ENCODE peak calls at places on chromosomes 11 and 22, in four cellular contexts. One of them, this sample, is unnamed.

GRCh38 chr11:63595296-63595695 is 18.9 kb downstream of the PLAAT3 start:
- DNase-seq in upper lobe of right lung: no peak
- DNase-seq in neural crest cell: no peak
- DNase-seq in activated T-cell treated with anti-CD3 and anti-CD28 coated beads, Interleukin-2, amount 50 U/mL, for 48 hours: no peak
- DNase-seq in this sample: no peak

GRCh38 chr11:112457532-112457931 is 196.9 kb upstream of the PLET1 start:
- DNase-seq in activated T-cell treated with anti-CD3 and anti-CD28 coated beads, Interleukin-2, amount 50 U/mL, for 48 hours: no peak
- DNase-seq in neural crest cell: no peak
- DNase-seq in upper lobe of right lung: no peak
- DNase-seq in this sample: no peak

GRCh38 chr11:112248216-112248615 is 12.4 kb downstream of the PLET1 start:
- DNase-seq in neural crest cell: no peak
- DNase-seq in activated T-cell treated with anti-CD3 and anti-CD28 coated beads, Interleukin-2, amount 50 U/mL, for 48 hours: no peak
- DNase-seq in upper lobe of right lung: no peak
- DNase-seq in this sample: no peak

GRCh38 chr11:2725367-2726300 is 25.8 kb upstream of the KCNQ1OT1 start:
- DNase-seq in neural crest cell: no peak
- DNase-seq in upper lobe of right lung: no peak
- DNase-seq in activated T-cell treated with anti-CD3 and anti-CD28 coated beads, Interleukin-2, amount 50 U/mL, for 48 hours: no peak
- DNase-seq in this sample: no peak

GRCh38 chr11:124868322-124869274 is 3.4 kb downstream of the ROBO3 start:
- DNase-seq in upper lobe of right lung: no peak
- DNase-seq in activated T-cell treated with anti-CD3 and anti-CD28 coated beads, Interleukin-2, amount 50 U/mL, for 48 hours: no peak
- DNase-seq in neural crest cell: no peak
- DNase-seq in this sample: no peak

GRCh38 chr22:27719033-27719341 is 82.6 kb downstream of the MN1 start:
- DNase-seq in neural crest cell: no peak
- DNase-seq in upper lobe of right lung: peak; percentile 7
- DNase-seq in activated T-cell treated with anti-CD3 and anti-CD28 coated beads, Interleukin-2, amount 50 U/mL, for 48 hours: no peak
- DNase-seq in this sample: no peak

GRCh38 chr22:46879083-46879482 is 116.6 kb downstream of the TBC1D22A start:
- DNase-seq in neural crest cell: no peak
- DNase-seq in activated T-cell treated with anti-CD3 and anti-CD28 coated beads, Interleukin-2, amount 50 U/mL, for 48 hours: no peak
- DNase-seq in upper lobe of right lung: no peak
- DNase-seq in this sample: no peak

GRCh38 chr11:44978279-44978960 is 27.7 kb upstream of the TP53I11 start:
- DNase-seq in upper lobe of right lung: no peak
- DNase-seq in neural crest cell: no peak
- DNase-seq in activated T-cell treated with anti-CD3 and anti-CD28 coated beads, Interleukin-2, amount 50 U/mL, for 48 hours: no peak
- DNase-seq in this sample: no peak

GRCh38 chr11:85826096-85826855 is 15.3 kb upstream of the SYTL2 start:
- DNase-seq in activated T-cell treated with anti-CD3 and anti-CD28 coated beads, Interleukin-2, amount 50 U/mL, for 48 hours: peak; percentile 45
- DNase-seq in upper lobe of right lung: no peak
- DNase-seq in neural crest cell: no peak
- DNase-seq in this sample: peak; percentile 8

GRCh38 chr11:126331286-126331685 is 24.2 kb upstream of the ST3GAL4 start:
- DNase-seq in activated T-cell treated with anti-CD3 and anti-CD28 coated beads, Interleukin-2, amount 50 U/mL, for 48 hours: no peak
- DNase-seq in neural crest cell: no peak
- DNase-seq in upper lobe of right lung: peak; percentile 45
- DNase-seq in this sample: no peak

GRCh38 chr11:47847892-47848635 is at the start of gene NUP160:
- DNase-seq in upper lobe of right lung: peak; percentile 95
- DNase-seq in activated T-cell treated with anti-CD3 and anti-CD28 coated beads, Interleukin-2, amount 50 U/mL, for 48 hours: peak; percentile 94
- DNase-seq in neural crest cell: peak; percentile 79
- DNase-seq in this sample: peak; percentile 59

GRCh38 chr11:4697583-4697982 is at the start of gene OR51E2:
- DNase-seq in upper lobe of right lung: no peak
- DNase-seq in activated T-cell treated with anti-CD3 and anti-CD28 coated beads, Interleukin-2, amount 50 U/mL, for 48 hours: no peak
- DNase-seq in neural crest cell: no peak
- DNase-seq in this sample: no peak

GRCh38 chr11:34346551-34346950 is 11.3 kb downstream of the ABTB2 start:
- DNase-seq in neural crest cell: no peak
- DNase-seq in upper lobe of right lung: no peak
- DNase-seq in activated T-cell treated with anti-CD3 and anti-CD28 coated beads, Interleukin-2, amount 50 U/mL, for 48 hours: no peak
- DNase-seq in this sample: no peak

GRCh38 chr11:36116161-36116560 is 172.3 kb downstream of the LDLRAD3 start:
- DNase-seq in neural crest cell: no peak
- DNase-seq in activated T-cell treated with anti-CD3 and anti-CD28 coated beads, Interleukin-2, amount 50 U/mL, for 48 hours: no peak
- DNase-seq in upper lobe of right lung: no peak
- DNase-seq in this sample: no peak

GRCh38 chr11:68120212-68121066 is 749 bp downstream of the CHKA start:
- DNase-seq in neural crest cell: peak; percentile 41
- DNase-seq in activated T-cell treated with anti-CD3 and anti-CD28 coated beads, Interleukin-2, amount 50 U/mL, for 48 hours: peak; percentile 61
- DNase-seq in upper lobe of right lung: peak; percentile 89
- DNase-seq in this sample: peak; percentile 57

GRCh38 chr11:64916040-64916847 is 765 bp downstream of the ATG2A start:
- DNase-seq in upper lobe of right lung: peak; percentile 78
- DNase-seq in activated T-cell treated with anti-CD3 and anti-CD28 coated beads, Interleukin-2, amount 50 U/mL, for 48 hours: peak; percentile 46
- DNase-seq in neural crest cell: no peak
- DNase-seq in this sample: peak; percentile 19

GRCh38 chr11:122046846-122047245 is 69.2 kb downstream of the BLID start:
- DNase-seq in neural crest cell: no peak
- DNase-seq in upper lobe of right lung: no peak
- DNase-seq in activated T-cell treated with anti-CD3 and anti-CD28 coated beads, Interleukin-2, amount 50 U/mL, for 48 hours: no peak
- DNase-seq in this sample: no peak

GRCh38 chr11:130369141-130369691 is 54.5 kb upstream of the ZBTB44 start:
- DNase-seq in activated T-cell treated with anti-CD3 and anti-CD28 coated beads, Interleukin-2, amount 50 U/mL, for 48 hours: no peak
- DNase-seq in upper lobe of right lung: no peak
- DNase-seq in neural crest cell: no peak
- DNase-seq in this sample: no peak

GRCh38 chr11:47453365-47453764 is 4.4 kb upstream of the RAPSN start:
- DNase-seq in upper lobe of right lung: no peak
- DNase-seq in neural crest cell: no peak
- DNase-seq in activated T-cell treated with anti-CD3 and anti-CD28 coated beads, Interleukin-2, amount 50 U/mL, for 48 hours: no peak
- DNase-seq in this sample: no peak

GRCh38 chr22:36352775-36353507 is 34.8 kb downstream of the MYH9 start:
- DNase-seq in neural crest cell: no peak
- DNase-seq in upper lobe of right lung: no peak
- DNase-seq in activated T-cell treated with anti-CD3 and anti-CD28 coated beads, Interleukin-2, amount 50 U/mL, for 48 hours: peak; percentile 65
- DNase-seq in this sample: no peak

GRCh38 chr22:31346733-31347250 is 646 bp upstream of the PATZ1 start:
- DNase-seq in upper lobe of right lung: peak; percentile 82
- DNase-seq in neural crest cell: peak; percentile 61
- DNase-seq in activated T-cell treated with anti-CD3 and anti-CD28 coated beads, Interleukin-2, amount 50 U/mL, for 48 hours: peak; percentile 69
- DNase-seq in this sample: no peak

GRCh38 chr22:28728621-28729313 is 12.9 kb downstream of the CHEK2 start:
- DNase-seq in neural crest cell: no peak
- DNase-seq in upper lobe of right lung: no peak
- DNase-seq in activated T-cell treated with anti-CD3 and anti-CD28 coated beads, Interleukin-2, amount 50 U/mL, for 48 hours: no peak
- DNase-seq in this sample: no peak

GRCh38 chr11:12777208-12777874 is 103.1 kb downstream of the TEAD1 start:
- DNase-seq in upper lobe of right lung: no peak
- DNase-seq in neural crest cell: no peak
- DNase-seq in activated T-cell treated with anti-CD3 and anti-CD28 coated beads, Interleukin-2, amount 50 U/mL, for 48 hours: no peak
- DNase-seq in this sample: no peak

GRCh38 chr11:269146-269890 is 8.9 kb upstream of the NLRP6 start:
- DNase-seq in neural crest cell: no peak
- DNase-seq in activated T-cell treated with anti-CD3 and anti-CD28 coated beads, Interleukin-2, amount 50 U/mL, for 48 hours: peak; percentile 75
- DNase-seq in upper lobe of right lung: no peak
- DNase-seq in this sample: peak; percentile 63

GRCh38 chr11:34154059-34154875 is 48.8 kb downstream of the NAT10 start:
- DNase-seq in upper lobe of right lung: no peak
- DNase-seq in activated T-cell treated with anti-CD3 and anti-CD28 coated beads, Interleukin-2, amount 50 U/mL, for 48 hours: no peak
- DNase-seq in neural crest cell: no peak
- DNase-seq in this sample: no peak

GRCh38 chr11:93741094-93741881 is at the start of the genes C11orf54 and TAF1D:
- DNase-seq in upper lobe of right lung: peak; percentile 98
- DNase-seq in neural crest cell: peak; percentile 93
- DNase-seq in activated T-cell treated with anti-CD3 and anti-CD28 coated beads, Interleukin-2, amount 50 U/mL, for 48 hours: peak; percentile 96
- DNase-seq in this sample: peak; percentile 97

This sample was measured in Jurkat, Clone E6-1.